ENCODE peak calls at places on chromosome 7, in four cellular contexts. U is WTC11, K is neural crest cell, Y is esophagus squamous epithelium. H is an unnamed sample.

GRCh38 chr7:139572071-139572470 is 48.6 kb downstream of the CLEC2L start:
- DNase-seq in Y (no peak), U (no peak), K (no peak), H (no peak)

GRCh38 chr7:70092314-70093303 is 494.3 kb downstream of the AUTS2 start:
- DNase-seq in U (no peak), Y (no peak), K (no peak), H (no peak)

GRCh38 chr7:47479821-47480575 is 101.9 kb downstream of the TNS3 start:
- DNase-seq in K (no peak), Y (no peak), U (no peak), H (no peak)

GRCh38 chr7:103447073-103447960 is 1.3 kb upstream of the SLC26A5 start:
- DNase-seq in Y (no peak), U (peak), K (peak), H (no peak)

GRCh38 chr7:141585592-141586510 is 34.6 kb downstream of the AGK start:
- DNase-seq in Y (no peak), K (no peak), U (no peak), H (no peak)

GRCh38 chr7:54843961-54844360 is 85.0 kb upstream of the SEC61G start:
- DNase-seq in K (no peak), Y (no peak), U (no peak), H (no peak)

GRCh38 chr7:142669074-142669654 is 80.1 kb upstream of the PRSS1 start:
- DNase-seq in K (no peak), Y (no peak), U (no peak), H (no peak)

GRCh38 chr7:157674715-157675426 is 338.1 kb downstream of the DNAJB6 start:
- DNase-seq in U (no peak), Y (no peak), K (no peak), H (peak)

GRCh38 chr7:46848944-46849343 is 733.0 kb downstream of the TNS3 start:
- DNase-seq in Y (no peak), K (no peak), U (no peak), H (no peak)

GRCh38 chr7:50203521-50203920 is 101.0 kb upstream of the IKZF1 start:
- DNase-seq in K (no peak), U (no peak), Y (no peak), H (no peak)

GRCh38 chr7:142878315-142878714 is 7.2 kb downstream of the TRPV6 start:
- DNase-seq in K (no peak), U (no peak), Y (no peak), H (no peak)

GRCh38 chr7:131511774-131512535 is 44.5 kb downstream of the PODXL start:
- DNase-seq in K (no peak), U (no peak), Y (no peak), H (no peak)

GRCh38 chr7:130009848-130010688 is 41.1 kb downstream of the ZC3HC1 start:
- DNase-seq in U (no peak), K (no peak), Y (no peak), H (no peak)

GRCh38 chr7:89332026-89332425 is 536.5 kb upstream of the TEX47 start:
- DNase-seq in K (no peak), Y (no peak), U (no peak), H (no peak)

GRCh38 chr7:116710764-116711452 is 38.9 kb downstream of the MET start:
- DNase-seq in U (no peak), K (no peak), Y (no peak), H (no peak)

GRCh38 chr7:152313879-152314604 is 121.8 kb downstream of the KMT2C start:
- DNase-seq in Y (no peak), K (no peak), U (no peak), H (no peak)

GRCh38 chr7:100509213-100509612 is 25.5 kb downstream of the NYAP1 start:
- DNase-seq in Y (no peak), U (no peak), K (no peak), H (peak)

GRCh38 chr7:37352251-37352650 is 96.4 kb downstream of the ELMO1 start:
- DNase-seq in Y (no peak), K (no peak), U (no peak), H (no peak)

GRCh38 chr7:23184709-23185354 is 3.0 kb downstream of the NUP42 start:
- DNase-seq in U (no peak), K (peak), Y (no peak), H (no peak)

GRCh38 chr7:101108330-101108857 is 18.5 kb upstream of the SERPINE1 start:
- DNase-seq in U (no peak), K (no peak), Y (no peak), H (no peak)

GRCh38 chr7:16651391-16652254 is 5.6 kb downstream of the BZW2 start:
- DNase-seq in Y (no peak), U (no peak), K (no peak), H (no peak)

GRCh38 chr7:135189221-135189662 is 18.7 kb upstream of the CYREN start:
- DNase-seq in U (no peak), K (no peak), Y (no peak), H (no peak)

GRCh38 chr7:156560075-156560474 is 80.5 kb upstream of the RNF32 start:
- DNase-seq in U (peak), Y (no peak), K (no peak), H (no peak)

GRCh38 chr7:33686001-33686591 is 219.2 kb upstream of the BMPER start:
- DNase-seq in U (peak), Y (no peak), K (no peak), H (peak)

GRCh38 chr7:151876899-151877777 is at the start of gene PRKAG2:
- DNase-seq in U (peak), Y (peak), K (peak), H (peak)

GRCh38 chr7:46713868-46714596 is 793.0 kb upstream of the IGFBP3 start:
- DNase-seq in K (no peak), U (no peak), Y (no peak), H (no peak)

GRCh38 chr7:151704969-151705743 is 171.8 kb downstream of the PRKAG2 start:
- DNase-seq in Y (no peak), K (no peak), U (no peak), H (no peak)

GRCh38 chr7:142885311-142886230 is at the start of gene TRPV6:
- DNase-seq in K (no peak), Y (no peak), U (peak), H (peak)

GRCh38 chr7:19982841-19983835 is 209.7 kb upstream of the TMEM196 start:
- DNase-seq in U (peak), K (peak), Y (no peak), H (no peak)

GRCh38 chr7:81005254-81005653 is 86.4 kb upstream of the SEMA3C start:
- DNase-seq in K (no peak), Y (no peak), U (no peak), H (no peak)

GRCh38 chr7:15747187-15748111 is 61.0 kb upstream of the MEOX2 start:
- DNase-seq in Y (no peak), K (no peak), U (no peak), H (no peak)

GRCh38 chr7:36272567-36273269 is 116.9 kb upstream of the ANLN start:
- DNase-seq in Y (no peak), K (no peak), U (no peak), H (no peak)

GRCh38 chr7:2399848-2400587 is 3.4 kb upstream of the CHST12 start:
- DNase-seq in U (no peak), K (no peak), Y (no peak), H (peak)

GRCh38 chr7:4690953-4691856 is 9.1 kb downstream of the FOXK1 start:
- DNase-seq in U (no peak), Y (no peak), K (no peak), H (no peak)

GRCh38 chr7:146830686-146831085 is 714.1 kb downstream of the CNTNAP2 start:
- DNase-seq in K (no peak), Y (no peak), U (no peak), H (no peak)

GRCh38 chr7:68058014-68058413 is 1061.4 kb downstream of the TYW1 start:
- DNase-seq in K (no peak), Y (no peak), U (no peak), H (no peak)

DNA sequence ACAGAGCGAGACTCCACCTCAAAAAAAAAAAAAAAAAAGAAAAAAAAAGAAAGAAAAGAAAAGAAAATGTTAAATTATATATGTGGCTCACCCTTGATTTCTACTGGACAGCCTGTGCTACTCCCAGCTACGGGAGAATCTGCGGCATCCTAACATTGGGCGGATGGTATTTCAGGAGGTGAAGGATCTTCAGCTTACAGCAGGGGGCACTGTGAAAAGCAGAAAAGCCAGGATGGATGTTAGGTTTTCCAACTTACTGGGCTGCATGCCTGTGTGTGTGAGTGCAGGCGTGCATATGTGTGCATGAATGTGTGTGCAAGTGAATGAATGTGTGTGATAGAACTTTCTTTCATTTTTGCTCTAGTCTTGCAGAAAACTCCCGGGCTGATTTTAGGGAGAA is 1066.5 kb downstream of the TYW1 start:
- DNase-seq in Y (no peak), U (peak), K (peak), H (no peak)
- TF ChIP-seq CTCF in Y (peak), U (peak), K (peak), H (peak)

GRCh38 chr7:42883950-42884349 is 27.9 kb downstream of the C7orf25 start:
- DNase-seq in U (no peak), K (no peak), Y (no peak), H (peak)
- TF ChIP-seq CTCF in U (no peak), K (no peak), Y (no peak), H (no peak)

GRCh38 chr7:138299046-138299445 is 161.0 kb upstream of the TRIM24 start:
- DNase-seq in U (no peak), K (no peak), Y (no peak), H (no peak)

GRCh38 chr7:138297526-138297925 is 162.5 kb upstream of the TRIM24 start:
- DNase-seq in K (no peak), Y (no peak), U (no peak), H (no peak)

GRCh38 chr7:138292951-138293350 is 167.1 kb upstream of the TRIM24 start:
- DNase-seq in K (no peak), Y (no peak), U (no peak), H (no peak)

GRCh38 chr7:138289864-138290263 is 170.2 kb upstream of the TRIM24 start:
- DNase-seq in U (no peak), K (no peak), Y (no peak), H (no peak)

GRCh38 chr7:138295049-138295637 is 164.9 kb upstream of the TRIM24 start:
- DNase-seq in Y (no peak), U (no peak), K (no peak), H (no peak)
- TF ChIP-seq CTCF in Y (no peak), U (no peak), K (no peak), H (no peak)

GRCh38 chr7:30511973-30512662 is 7.5 kb upstream of the GGCT start:
- DNase-seq in U (no peak), Y (no peak), K (no peak), H (no peak)

GRCh38 chr7:30511494-30511893 is 6.9 kb upstream of the GGCT start:
- DNase-seq in K (no peak), Y (no peak), U (no peak), H (no peak)

GRCh38 chr7:30514177-30514576 is 9.5 kb upstream of the GGCT start:
- DNase-seq in Y (no peak), K (no peak), U (no peak), H (no peak)

GRCh38 chr7:30513762-30514161 is 9.1 kb upstream of the GGCT start:
- DNase-seq in U (no peak), K (no peak), Y (no peak), H (no peak)

GRCh38 chr7:30510124-30511074 is 5.8 kb upstream of the GGCT start:
- DNase-seq in Y (no peak), U (peak), K (no peak), H (no peak)
- TF ChIP-seq CTCF in Y (peak), U (peak), K (peak), H (peak)

GRCh38 chr7:98922392-98923107 is 44.2 kb downstream of the TRRAP start:
- DNase-seq in Y (no peak), U (no peak), K (no peak), H (peak)
- TF ChIP-seq CTCF in Y (no peak), U (no peak), K (no peak), H (no peak)